ENCODE peak calls at places on chromosomes 3 and 15, in six cellular contexts. One of them, this sample, is unnamed.

GRCh38 chr3:11201246-11202024 is 47.1 kb downstream of the HRH1 start:
- DNase-seq in M059J: peak; percentile 58
- DNase-seq in A172: peak; percentile 88
- DNase-seq in COR-L47: peak; percentile 51
- DNase-seq in OCI-LY7: no peak
- DNase-seq in posterior cingulate gyrus: no peak
- DNase-seq in this sample: peak; percentile 70

GRCh38 chr3:108090066-108090700 is 648 bp downstream of the CD47 start:
- DNase-seq in A172: peak; percentile 38
- DNase-seq in OCI-LY7: peak; percentile 54
- DNase-seq in posterior cingulate gyrus: peak; percentile 86
- DNase-seq in COR-L47: peak; percentile 63
- DNase-seq in M059J: peak; percentile 66
- DNase-seq in this sample: peak; percentile 63

GRCh38 chr3:72938471-72939265 is 50.8 kb downstream of the GXYLT2 start:
- DNase-seq in OCI-LY7: peak; percentile 59
- DNase-seq in posterior cingulate gyrus: no peak
- DNase-seq in COR-L47: no peak
- DNase-seq in A172: peak; percentile 47
- DNase-seq in M059J: peak; percentile 27
- DNase-seq in this sample: peak; percentile 71

GRCh38 chr3:122977645-122978466 is 49.7 kb downstream of the SEMA5B start:
- DNase-seq in M059J: peak; percentile 97
- DNase-seq in A172: peak; percentile 87
- DNase-seq in posterior cingulate gyrus: peak; percentile 84
- DNase-seq in COR-L47: peak; percentile 32
- DNase-seq in OCI-LY7: no peak
- DNase-seq in this sample: peak; percentile 76

GRCh38 chr3:145898487-145898886 is 262.5 kb downstream of the PLOD2 start:
- DNase-seq in posterior cingulate gyrus: no peak
- DNase-seq in OCI-LY7: no peak
- DNase-seq in A172: peak; percentile 43
- DNase-seq in COR-L47: no peak
- DNase-seq in M059J: peak; percentile 12
- DNase-seq in this sample: no peak

GRCh38 chr15:73891328-73891975 is 18.1 kb downstream of the TBC1D21 start:
- DNase-seq in posterior cingulate gyrus: no peak
- DNase-seq in COR-L47: no peak
- DNase-seq in OCI-LY7: no peak
- DNase-seq in M059J: no peak
- DNase-seq in A172: no peak
- DNase-seq in this sample: no peak

GRCh38 chr15:67178569-67179210 is 75.8 kb downstream of the AAGAB start:
- DNase-seq in A172: peak; percentile 98
- DNase-seq in OCI-LY7: no peak
- DNase-seq in COR-L47: no peak
- DNase-seq in M059J: peak; percentile 98
- DNase-seq in posterior cingulate gyrus: no peak
- DNase-seq in this sample: peak; percentile 98

GRCh38 chr3:55183259-55183658 is 255.4 kb upstream of the LRTM1 start:
- DNase-seq in A172: no peak
- DNase-seq in posterior cingulate gyrus: no peak
- DNase-seq in COR-L47: peak; percentile 58
- DNase-seq in OCI-LY7: no peak
- DNase-seq in M059J: no peak
- DNase-seq in this sample: no peak

GRCh38 chr15:48579945-48580671 is 65.4 kb downstream of the FBN1 start:
- DNase-seq in OCI-LY7: no peak
- DNase-seq in COR-L47: no peak
- DNase-seq in posterior cingulate gyrus: no peak
- DNase-seq in M059J: peak; percentile 30
- DNase-seq in A172: no peak
- DNase-seq in this sample: peak; percentile 11

GRCh38 chr3:16503191-16503776 is 10.2 kb downstream of the RFTN1 start:
- DNase-seq in M059J: no peak
- DNase-seq in COR-L47: no peak
- DNase-seq in OCI-LY7: no peak
- DNase-seq in A172: no peak
- DNase-seq in posterior cingulate gyrus: no peak
- DNase-seq in this sample: no peak

GRCh38 chr15:87734571-87735373 is 521.8 kb downstream of the NTRK3 start:
- DNase-seq in posterior cingulate gyrus: no peak
- DNase-seq in M059J: no peak
- DNase-seq in A172: no peak
- DNase-seq in OCI-LY7: no peak
- DNase-seq in COR-L47: no peak
- DNase-seq in this sample: no peak

GRCh38 chr3:180898572-180898971 is 13.9 kb upstream of the FXR1 start:
- DNase-seq in M059J: no peak
- DNase-seq in posterior cingulate gyrus: no peak
- DNase-seq in OCI-LY7: no peak
- DNase-seq in COR-L47: no peak
- DNase-seq in A172: no peak
- DNase-seq in this sample: no peak

GRCh38 chr3:13012228-13012691 is 61.0 kb downstream of the IQSEC1 start:
- DNase-seq in OCI-LY7: peak; percentile 77
- DNase-seq in M059J: peak; percentile 75
- DNase-seq in A172: peak; percentile 90
- DNase-seq in posterior cingulate gyrus: peak; percentile 89
- DNase-seq in COR-L47: no peak
- DNase-seq in this sample: peak; percentile 77

GRCh38 chr3:50202353-50203112 is 2.5 kb upstream of the SLC38A3 start:
- DNase-seq in posterior cingulate gyrus: no peak
- DNase-seq in M059J: no peak
- DNase-seq in OCI-LY7: no peak
- DNase-seq in A172: no peak
- DNase-seq in COR-L47: no peak
- DNase-seq in this sample: no peak

GRCh38 chr15:58556028-58556361 is 124.2 kb downstream of the LIPC start:
- DNase-seq in posterior cingulate gyrus: no peak
- DNase-seq in A172: no peak
- DNase-seq in OCI-LY7: no peak
- DNase-seq in COR-L47: no peak
- DNase-seq in M059J: no peak
- DNase-seq in this sample: no peak

GRCh38 chr15:83158393-83158792 is 49.2 kb downstream of the HDGFL3 start:
- DNase-seq in A172: no peak
- DNase-seq in OCI-LY7: no peak
- DNase-seq in posterior cingulate gyrus: no peak
- DNase-seq in COR-L47: no peak
- DNase-seq in M059J: no peak
- DNase-seq in this sample: peak; percentile 13

GRCh38 chr15:100042558-100042957 is 299.2 kb downstream of the ADAMTS17 start:
- DNase-seq in posterior cingulate gyrus: no peak
- DNase-seq in OCI-LY7: no peak
- DNase-seq in M059J: peak; percentile 64
- DNase-seq in A172: peak; percentile 47
- DNase-seq in COR-L47: no peak
- DNase-seq in this sample: peak; percentile 66

GRCh38 chr3:143763568-143764162 is 84.6 kb downstream of the SLC9A9 start:
- DNase-seq in COR-L47: peak; percentile 13
- DNase-seq in M059J: peak; percentile 11
- DNase-seq in A172: no peak
- DNase-seq in OCI-LY7: no peak
- DNase-seq in posterior cingulate gyrus: no peak
- DNase-seq in this sample: no peak

GRCh38 chr3:72976182-72976825 is 20.3 kb upstream of the PPP4R2 start:
- DNase-seq in COR-L47: no peak
- DNase-seq in OCI-LY7: no peak
- DNase-seq in M059J: peak; percentile 32
- DNase-seq in A172: no peak
- DNase-seq in posterior cingulate gyrus: no peak
- DNase-seq in this sample: no peak

GRCh38 chr3:4856564-4856963 is 122.7 kb upstream of the BHLHE40 start:
- DNase-seq in posterior cingulate gyrus: no peak
- DNase-seq in COR-L47: no peak
- DNase-seq in A172: no peak
- DNase-seq in OCI-LY7: no peak
- DNase-seq in M059J: no peak
- DNase-seq in this sample: no peak

GRCh38 chr15:79283252-79284048 is 928 bp downstream of the ANKRD34C start:
- DNase-seq in COR-L47: no peak
- DNase-seq in A172: no peak
- DNase-seq in posterior cingulate gyrus: peak; percentile 86
- DNase-seq in M059J: peak; percentile 5
- DNase-seq in OCI-LY7: no peak
- DNase-seq in this sample: peak; percentile 37

GRCh38 chr3:25747033-25747432 is 36.2 kb downstream of the NGLY1 start:
- DNase-seq in OCI-LY7: no peak
- DNase-seq in posterior cingulate gyrus: no peak
- DNase-seq in COR-L47: no peak
- DNase-seq in A172: peak; percentile 9
- DNase-seq in M059J: peak; percentile 2
- DNase-seq in this sample: peak; percentile 20

GRCh38 chr3:193367868-193368267 is 10.7 kb downstream of the ATP13A5 start:
- DNase-seq in posterior cingulate gyrus: no peak
- DNase-seq in COR-L47: no peak
- DNase-seq in M059J: no peak
- DNase-seq in A172: no peak
- DNase-seq in OCI-LY7: no peak
- DNase-seq in this sample: no peak

GRCh38 chr3:56851966-56852884 is 50.5 kb upstream of the ARHGEF3 start:
- DNase-seq in COR-L47: no peak
- DNase-seq in A172: peak; percentile 64
- DNase-seq in M059J: peak; percentile 54
- DNase-seq in OCI-LY7: no peak
- DNase-seq in posterior cingulate gyrus: no peak
- DNase-seq in this sample: peak; percentile 62

GRCh38 chr3:129035360-129036233 is 25.0 kb upstream of the GP9 start:
- DNase-seq in OCI-LY7: no peak
- DNase-seq in COR-L47: no peak
- DNase-seq in M059J: no peak
- DNase-seq in A172: no peak
- DNase-seq in posterior cingulate gyrus: no peak
- DNase-seq in this sample: no peak

GRCh38 chr15:65056868-65057548 is 10.8 kb downstream of the RASL12 start:
- DNase-seq in COR-L47: no peak
- DNase-seq in OCI-LY7: no peak
- DNase-seq in M059J: peak; percentile 93
- DNase-seq in posterior cingulate gyrus: no peak
- DNase-seq in A172: peak; percentile 82
- DNase-seq in this sample: peak; percentile 62

GRCh38 chr3:30354972-30355371 is 251.4 kb upstream of the TGFBR2 start:
- DNase-seq in COR-L47: peak; percentile 81
- DNase-seq in OCI-LY7: no peak
- DNase-seq in A172: no peak
- DNase-seq in posterior cingulate gyrus: no peak
- DNase-seq in M059J: no peak
- DNase-seq in this sample: no peak

GRCh38 chr3:22684739-22685138 is 518.4 kb upstream of the UBE2E2 start:
- DNase-seq in OCI-LY7: no peak
- DNase-seq in COR-L47: no peak
- DNase-seq in M059J: no peak
- DNase-seq in posterior cingulate gyrus: no peak
- DNase-seq in A172: no peak
- DNase-seq in this sample: no peak

GRCh38 chr3:178404966-178405365 is 131.3 kb upstream of the KCNMB2 start:
- DNase-seq in A172: no peak
- DNase-seq in posterior cingulate gyrus: no peak
- DNase-seq in M059J: no peak
- DNase-seq in COR-L47: no peak
- DNase-seq in OCI-LY7: no peak
- DNase-seq in this sample: no peak

GRCh38 chr3:99747915-99748314 is 69.7 kb upstream of the CMSS1 start:
- DNase-seq in posterior cingulate gyrus: no peak
- DNase-seq in A172: peak; percentile 66
- DNase-seq in OCI-LY7: no peak
- DNase-seq in M059J: peak; percentile 80
- DNase-seq in COR-L47: peak; percentile 5
- DNase-seq in this sample: peak; percentile 63

GRCh38 chr15:76151599-76151974 is 91.8 kb downstream of the TMEM266 start:
- DNase-seq in posterior cingulate gyrus: no peak
- DNase-seq in COR-L47: no peak
- DNase-seq in OCI-LY7: no peak
- DNase-seq in A172: no peak
- DNase-seq in M059J: no peak
- DNase-seq in this sample: no peak

GRCh38 chr3:9201278-9201677 is 48.2 kb downstream of the SRGAP3 start:
- DNase-seq in OCI-LY7: no peak
- DNase-seq in posterior cingulate gyrus: no peak
- DNase-seq in M059J: no peak
- DNase-seq in A172: no peak
- DNase-seq in COR-L47: no peak
- DNase-seq in this sample: no peak

GRCh38 chr3:46490338-46491084 is 7.3 kb upstream of the RTP3 start:
- DNase-seq in OCI-LY7: no peak
- DNase-seq in A172: peak; percentile 65
- DNase-seq in M059J: peak; percentile 69
- DNase-seq in COR-L47: no peak
- DNase-seq in posterior cingulate gyrus: no peak
- DNase-seq in this sample: peak; percentile 60